ENCODE peak calls at places on chromosomes 12 and 14, in five cellular contexts. D is H54, O is SW480, T is COR-L47, S is mesothelial cell of epicardium. N is an unnamed sample.
A peak's percentile ranks its signal among the peaks of the same experiment; 100 is the strongest.

GRCh38 chr12:4141344-4142270 is 132.0 kb upstream of the CCND2 start:
- DNase-seq in T (no peak), O (no peak), S (no peak), D (no peak), N (no peak)

GRCh38 chr12:10562306-10562933 is 51.0 kb downstream of the MAGOHB start:
- DNase-seq in S (no peak), D (peak; percentile 12), T (no peak), O (peak; percentile 59), N (no peak)

GRCh38 chr12:128467882-128468281 is 200.9 kb downstream of the TMEM132C start:
- DNase-seq in D (no peak), T (no peak), O (no peak), S (no peak), N (no peak)

GRCh38 chr12:46367351-46368029 is 5.1 kb downstream of the SLC38A2 start:
- DNase-seq in S (no peak), D (no peak), T (no peak), O (no peak), N (no peak)

GRCh38 chr12:12612403-12612802 is 727 bp downstream of the CREBL2 start:
- DNase-seq in T (peak; percentile 6), S (no peak), O (peak; percentile 90), D (peak; percentile 49), N (peak; percentile 49)

GRCh38 chr14:23787436-23787835 is 151.3 kb downstream of the DHRS2 start:
- DNase-seq in S (no peak), T (no peak), D (no peak), O (no peak), N (no peak)

GRCh38 chr12:1562813-1563412 is 31.5 kb downstream of the FBXL14 start:
- DNase-seq in S (no peak), T (no peak), D (no peak), O (no peak), N (no peak)

GRCh38 chr14:89032086-89032649 is 207.7 kb downstream of the TTC8 start:
- DNase-seq in O (no peak), D (no peak), T (no peak), S (no peak), N (no peak)

GRCh38 chr14:105532735-105533141 is 6.4 kb downstream of the TMEM121 start:
- DNase-seq in S (no peak), T (no peak), D (no peak), O (peak; percentile 74), N (peak; percentile 23)

GRCh38 chr14:73788871-73789590 is 62.6 kb upstream of the PTGR2 start:
- DNase-seq in O (no peak), T (no peak), S (no peak), D (no peak), N (no peak)

GRCh38 chr12:10952645-10953044 is 13.6 kb upstream of the TAS2R14 start:
- DNase-seq in D (no peak), O (no peak), S (no peak), T (no peak), N (no peak)

GRCh38 chr12:26699237-26699636 is 133.8 kb downstream of the ITPR2 start:
- DNase-seq in D (no peak), T (no peak), O (no peak), S (no peak), N (no peak)

N was measured in activated CD4-positive, alpha-beta memory T cell treated with anti-CD3 and anti-CD28 coated beads for 36 hours.